ENCODE peak calls at places on chromosomes 2 and 18, in ten cellular contexts. T, U, X, Z, R, Y, G, D, O and A are unnamed samples.

GRCh38 chr2:42867093-42868065 is 75.0 kb upstream of the HAAO start:
- DNase-seq in Z (no peak), T (no peak), R (no peak), Y (no peak), U (no peak), O (no peak), G (no peak), D (no peak), X (no peak), A (no peak)

GRCh38 chr2:217277646-217278048 is 417.8 kb upstream of the TNP1 start:
- DNase-seq in T (peak; percentile 16), D (no peak), Y (peak; percentile 95), Z (peak; percentile 21), G (no peak), X (no peak), U (peak; percentile 27), O (peak; percentile 89), R (no peak), A (no peak)

GRCh38 chr18:35337256-35337655 is 7.0 kb downstream of the ZNF24 start:
- DNase-seq in O (no peak), T (no peak), U (no peak), X (no peak), Z (no peak), G (no peak), D (no peak), R (no peak), Y (no peak), A (no peak)

GRCh38 chr2:15728247-15728721 is 136.6 kb downstream of the DDX1 start:
- DNase-seq in Y (no peak), Z (no peak), U (no peak), O (no peak), R (no peak), T (no peak), X (no peak), G (no peak), D (no peak), A (no peak)

GRCh38 chr2:189104926-189105325 is 74.6 kb downstream of the COL5A2 start:
- DNase-seq in U (no peak), G (no peak), R (no peak), Y (no peak), X (no peak), D (no peak), Z (no peak), T (no peak), O (no peak), A (no peak)

GRCh38 chr2:86416126-86416525 is 25.0 kb upstream of the KDM3A start:
- DNase-seq in Y (no peak), O (no peak), X (no peak), G (no peak), D (no peak), U (no peak), Z (no peak), R (no peak), T (no peak), A (no peak)

GRCh38 chr2:105655244-105655643 is 89.5 kb upstream of the NCK2 start:
- DNase-seq in R (no peak), G (no peak), Z (no peak), Y (no peak), U (no peak), O (no peak), D (no peak), T (no peak), X (no peak), A (no peak)

GRCh38 chr18:62693659-62694058 is 21.7 kb upstream of the PHLPP1 start:
- DNase-seq in D (no peak), Y (no peak), G (no peak), R (no peak), X (no peak), U (no peak), T (no peak), Z (no peak), O (no peak), A (no peak)

GRCh38 chr2:38581193-38582147 is 21.3 kb downstream of the HNRNPLL start:
- DNase-seq in G (peak; percentile 44), Y (no peak), T (no peak), Z (no peak), D (peak; percentile 24), R (no peak), O (peak; percentile 56), U (peak; percentile 86), X (peak; percentile 12), A (no peak)

GRCh38 chr18:8661754-8662573 is 43.4 kb upstream of the MTCL1 start:
- DNase-seq in U (peak; percentile 43), O (peak; percentile 94), X (peak; percentile 31), T (no peak), G (no peak), D (no peak), Z (no peak), R (no peak), Y (peak; percentile 48), A (peak; percentile 28)

GRCh38 chr2:1569879-1570450 is 156.7 kb downstream of the TPO start:
- DNase-seq in Z (no peak), T (no peak), G (no peak), U (no peak), Y (no peak), X (no peak), O (no peak), R (no peak), D (no peak), A (no peak)

GRCh38 chr2:214156971-214157370 is 253.9 kb upstream of the VWC2L start:
- DNase-seq in Z (no peak), R (no peak), G (no peak), U (no peak), O (no peak), D (no peak), X (no peak), Y (no peak), T (no peak), A (no peak)

GRCh38 chr18:57925706-57926105 is 118.3 kb upstream of the NEDD4L start:
- DNase-seq in O (no peak), X (no peak), T (no peak), Z (no peak), D (no peak), U (no peak), Y (no peak), R (no peak), G (no peak), A (no peak)

GRCh38 chr18:6648581-6648980 is 80.9 kb upstream of the ARHGAP28 start:
- DNase-seq in Y (no peak), U (no peak), Z (no peak), D (no peak), X (no peak), T (no peak), O (no peak), G (no peak), R (no peak), A (no peak)

GRCh38 chr2:150374562-150374961 is 112.9 kb downstream of the RND3 start:
- DNase-seq in T (no peak), Y (no peak), O (no peak), Z (no peak), D (no peak), U (no peak), X (no peak), G (no peak), R (no peak), A (no peak)

GRCh38 chr2:111665551-111666116 is 218.4 kb downstream of the ANAPC1 start:
- DNase-seq in T (no peak), Y (no peak), Z (no peak), D (no peak), O (no peak), U (no peak), R (no peak), X (no peak), G (no peak), A (no peak)

GRCh38 chr2:84830095-84830494 is 50.8 kb downstream of the TRABD2A start:
- DNase-seq in U (no peak), G (peak; percentile 13), O (no peak), T (no peak), D (no peak), R (no peak), Y (no peak), Z (no peak), X (no peak), A (no peak)

GRCh38 chr2:234031207-234031606 is 19.3 kb upstream of the SPP2 start:
- DNase-seq in U (no peak), R (no peak), G (no peak), Z (no peak), X (no peak), D (no peak), O (no peak), T (no peak), Y (no peak), A (no peak)

GRCh38 chr2:20382965-20383800 is 32.5 kb upstream of the PUM2 start:
- DNase-seq in O (no peak), D (no peak), R (no peak), Z (no peak), U (no peak), G (no peak), X (no peak), T (no peak), Y (peak; percentile 22), A (no peak)

GRCh38 chr2:111121028-111121872 is 536 bp downstream of the BCL2L11 start:
- DNase-seq in D (peak; percentile 50), Y (no peak), X (peak; percentile 51), G (peak; percentile 68), O (peak; percentile 24), T (no peak), Z (peak; percentile 58), R (peak; percentile 37), U (peak; percentile 67), A (peak; percentile 28)

GRCh38 chr2:190359896-190360376 is 16.5 kb downstream of the INPP1 start:
- DNase-seq in X (no peak), O (peak; percentile 84), G (peak; percentile 77), U (no peak), D (peak; percentile 26), R (peak; percentile 17), T (no peak), Z (peak; percentile 48), Y (peak; percentile 63), A (no peak)

GRCh38 chr2:22893773-22894517 is 491.0 kb upstream of the KLHL29 start:
- DNase-seq in G (no peak), T (no peak), R (no peak), X (no peak), D (no peak), Z (no peak), O (no peak), U (no peak), Y (no peak), A (no peak)

GRCh38 chr2:36466135-36466534 is 110.6 kb downstream of the CRIM1 start:
- DNase-seq in D (no peak), O (no peak), T (no peak), Y (no peak), U (no peak), G (no peak), R (no peak), X (no peak), Z (no peak), A (no peak)

GRCh38 chr18:28365406-28365805 is 188.5 kb upstream of the CDH2 start:
- DNase-seq in Z (no peak), Y (peak; percentile 37), G (no peak), D (no peak), O (no peak), R (no peak), X (no peak), T (no peak), U (peak; percentile 22), A (no peak)

GRCh38 chr18:2889761-2890192 is 43.0 kb downstream of the EMILIN2 start:
- DNase-seq in O (no peak), G (no peak), Y (peak; percentile 62), Z (no peak), U (no peak), R (no peak), X (no peak), T (no peak), D (no peak), A (no peak)

GRCh38 chr18:41940506-41941215 is 14.4 kb upstream of the PIK3C3 start:
- DNase-seq in U (peak; percentile 49), D (no peak), G (no peak), O (no peak), X (no peak), Z (no peak), Y (peak; percentile 91), T (no peak), R (no peak), A (no peak)